ENCODE peak calls at places on chromosomes 1 and 21, in four cellular contexts. I, K, T and P are unnamed samples.

GRCh38 chr1:204132718-204133117 is 19.1 kb downstream of the ETNK2 start:
- DNase-seq in I (no peak), K (no peak), T (no peak), P (no peak)

GRCh38 chr1:14996133-14997050 is 157.2 kb upstream of the TMEM51 start:
- DNase-seq in I (no peak), K (no peak), T (peak; percentile 67), P (no peak)

GRCh38 chr1:204294371-204294770 is 65.4 kb downstream of the PLEKHA6 start:
- DNase-seq in I (peak; percentile 57), K (peak; percentile 84), T (no peak), P (peak; percentile 70)

GRCh38 chr1:220884109-220884980 is 5.1 kb downstream of the HLX start:
- DNase-seq in I (no peak), K (no peak), T (no peak), P (no peak)

GRCh38 chr1:214542275-214543199 is 8.9 kb downstream of the PTPN14 start:
- DNase-seq in I (no peak), K (no peak), T (no peak), P (no peak)

GRCh38 chr1:228735871-228736586 is 750 bp downstream of the RHOU start:
- DNase-seq in I (peak; percentile 67), K (no peak), T (peak; percentile 18), P (no peak)

GRCh38 chr1:12643079-12643478 is 806 bp upstream of the AADACL4 start:
- DNase-seq in I (no peak), K (no peak), T (no peak), P (no peak)

GRCh38 chr21:38993561-38993960 is 187.8 kb downstream of the ETS2 start:
- DNase-seq in I (peak; percentile 79), K (peak; percentile 68), T (peak; percentile 4), P (peak; percentile 75)

GRCh38 chr1:232009741-232010140 is 383.2 kb downstream of the DISC1 start:
- DNase-seq in I (no peak), K (no peak), T (no peak), P (no peak)

GRCh38 chr1:151919246-151919645 is 9.9 kb upstream of the THEM4 start:
- DNase-seq in I (no peak), K (no peak), T (no peak), P (no peak)

GRCh38 chr1:204484948-204485347 is 9.7 kb downstream of the PIK3C2B start:
- DNase-seq in I (no peak), K (no peak), T (no peak), P (no peak)

GRCh38 chr1:201626629-201627275 is 87.8 kb downstream of the NAV1 start:
- DNase-seq in I (no peak), K (no peak), T (no peak), P (no peak)

GRCh38 chr1:228158151-228158571 is 7.4 kb upstream of the IBA57 start:
- DNase-seq in I (no peak), K (no peak), T (no peak), P (no peak)

GRCh38 chr1:29597861-29598260 is 361.5 kb downstream of the PTPRU start:
- DNase-seq in I (no peak), K (no peak), T (no peak), P (no peak)

GRCh38 chr21:39397651-39398385 is 47.8 kb downstream of the LCA5L start:
- DNase-seq in I (no peak), K (no peak), T (no peak), P (no peak)

GRCh38 chr1:28886731-28887417 is 27.5 kb upstream of the EPB41 start:
- DNase-seq in I (peak; percentile 85), K (peak; percentile 18), T (peak; percentile 76), P (no peak)

GRCh38 chr21:32994305-32994704 is 31.4 kb upstream of the OLIG2 start:
- DNase-seq in I (no peak), K (no peak), T (no peak), P (peak; percentile 1)

GRCh38 chr1:184153731-184154130 is 102.2 kb downstream of the TSEN15 start:
- DNase-seq in I (no peak), K (no peak), T (no peak), P (no peak)

GRCh38 chr1:184156521-184157395 is 105.2 kb downstream of the TSEN15 start:
- DNase-seq in I (no peak), K (no peak), T (no peak), P (no peak)

GRCh38 chr1:184150776-184151531 is 99.4 kb downstream of the TSEN15 start:
- DNase-seq in I (no peak), K (no peak), T (no peak), P (peak; percentile 85)

GRCh38 chr1:184152502-184152901 is 101.0 kb downstream of the TSEN15 start:
- DNase-seq in I (no peak), K (no peak), T (no peak), P (peak; percentile 40)

GRCh38 chr1:184152944-184153343 is 101.4 kb downstream of the TSEN15 start:
- DNase-seq in I (no peak), K (no peak), T (no peak), P (no peak)
- H3K4me3 ChIP-seq in I (peak overlapping the region; percentile 27), K (peak overlapping the region; percentile 31), T (no peak overlapping the region), P (peak overlapping the region; percentile 3)

GRCh38 chr1:43238104-43238503 is 31.7 kb upstream of the TMEM125 start:
- DNase-seq in I (peak; percentile 35), K (peak; percentile 18), T (peak; percentile 54), P (peak; percentile 15)
- TF ChIP-seq CTCF in I (no peak), K (peak; percentile 74), T (peak; percentile 85), P (peak; percentile 75)

DNA sequence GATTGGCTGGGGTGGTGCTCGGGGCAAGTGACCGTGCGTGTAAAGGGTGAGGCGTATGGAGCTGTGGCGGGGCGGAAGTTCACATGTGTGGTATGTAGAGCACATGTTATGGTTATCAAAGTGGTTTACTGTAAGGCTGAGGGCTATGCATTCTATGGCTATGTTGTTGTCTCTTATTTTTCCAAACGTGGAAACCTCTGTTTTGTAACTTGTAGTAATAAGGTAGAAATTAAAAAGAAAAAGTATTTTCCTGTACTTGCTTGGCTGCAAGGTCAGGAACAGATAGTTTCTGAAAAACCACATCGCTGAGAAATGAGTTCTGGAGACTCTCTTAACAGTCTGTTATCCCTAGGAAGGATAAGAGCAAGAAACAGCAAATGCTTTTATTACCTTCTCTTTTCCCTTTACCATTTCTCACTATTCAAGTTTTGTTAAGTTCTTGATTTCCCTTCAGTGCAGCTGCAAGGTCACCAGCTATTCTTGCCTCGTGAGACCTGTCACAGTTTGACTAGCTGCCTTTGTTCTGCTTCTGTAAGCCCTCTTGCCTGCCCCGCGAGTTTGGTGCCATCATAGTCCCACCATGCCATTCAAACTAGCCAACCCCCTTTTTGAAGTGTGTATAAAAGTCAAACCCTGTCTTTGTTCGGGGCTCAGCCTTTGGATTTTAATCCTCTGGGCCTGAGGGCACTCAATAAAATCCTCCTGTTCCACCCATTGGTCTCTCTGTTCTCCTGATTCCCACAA is 9.5 kb downstream of the RNU1-2 start:
- DNase-seq in I (no peak), K (peak; percentile 88), T (peak; percentile 92), P (peak; percentile 57)
- H3K4me3 ChIP-seq in I (peak overlapping the region; percentile 55), K (peak overlapping the region; percentile 75), T (peak overlapping the region; percentile 21), P (peak overlapping the region; percentile 39)

GRCh38 chr1:41890841-41891311 is 27.8 kb downstream of the HIVEP3 start:
- DNase-seq in I (no peak), K (no peak), T (no peak), P (no peak)

GRCh38 chr1:41888756-41889155 is 30.0 kb downstream of the HIVEP3 start:
- DNase-seq in I (no peak), K (no peak), T (no peak), P (no peak)

GRCh38 chr1:41892211-41892840 is 26.4 kb downstream of the HIVEP3 start:
- DNase-seq in I (no peak), K (no peak), T (no peak), P (no peak)

GRCh38 chr1:41889506-41890414 is 29.0 kb downstream of the HIVEP3 start:
- DNase-seq in I (no peak), K (no peak), T (no peak), P (no peak)

GRCh38 chr1:41891403-41891896 is 27.3 kb downstream of the HIVEP3 start:
- DNase-seq in I (no peak), K (no peak), T (no peak), P (no peak)
- TF ChIP-seq CTCF in I (no peak), K (peak; percentile 33), T (no peak), P (no peak)

GRCh38 chr1:147388969-147389368 is 146.5 kb downstream of the CHD1L start:
- DNase-seq in I (no peak), K (no peak), T (no peak), P (no peak)
- H3K4me3 ChIP-seq in I (no peak overlapping the region), K (no peak overlapping the region), T (no peak overlapping the region), P (no peak overlapping the region)

DNA sequence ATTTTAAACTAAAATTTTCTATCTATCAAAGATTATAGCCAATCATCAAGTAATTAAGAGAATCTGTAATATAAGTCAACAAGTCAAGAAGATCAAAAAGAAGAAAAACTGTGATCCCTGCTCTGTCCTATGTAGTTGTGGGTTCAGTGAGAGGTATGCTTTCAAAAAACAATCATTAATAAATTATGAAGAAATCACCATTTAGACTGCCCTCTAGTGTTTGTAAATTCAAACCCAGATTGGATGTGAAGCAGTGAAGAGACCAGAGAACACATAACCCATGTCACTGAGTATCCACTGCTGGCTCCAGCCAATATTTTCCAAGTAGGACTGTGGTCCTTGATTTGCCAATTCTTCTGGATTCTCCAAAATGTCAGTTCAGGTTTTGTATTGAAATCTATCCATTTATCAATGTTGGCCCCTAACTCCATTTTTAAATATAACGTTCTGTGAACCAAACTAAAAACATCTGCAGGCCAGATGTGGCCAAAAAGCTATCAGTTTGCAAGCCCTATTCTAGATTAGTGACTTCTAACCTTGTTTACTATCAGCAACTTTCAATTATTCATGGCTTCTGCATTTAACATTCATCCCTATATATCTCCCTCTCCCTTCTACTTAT is 467.5 kb upstream of the CXADR start:
- DNase-seq in I (no peak), K (peak; percentile 4), T (no peak), P (peak; percentile 15)
- TF ChIP-seq CTCF in I (no peak), K (peak; percentile 60), T (no peak), P (peak; percentile 50)

GRCh38 chr1:156284762-156285161 is 637 bp downstream of the TMEM79 start:
- DNase-seq in I (no peak), K (no peak), T (no peak), P (no peak)
- H3K4me3 ChIP-seq in I (no peak overlapping the region), K (no peak overlapping the region), T (no peak overlapping the region), P (no peak overlapping the region)

DNA sequence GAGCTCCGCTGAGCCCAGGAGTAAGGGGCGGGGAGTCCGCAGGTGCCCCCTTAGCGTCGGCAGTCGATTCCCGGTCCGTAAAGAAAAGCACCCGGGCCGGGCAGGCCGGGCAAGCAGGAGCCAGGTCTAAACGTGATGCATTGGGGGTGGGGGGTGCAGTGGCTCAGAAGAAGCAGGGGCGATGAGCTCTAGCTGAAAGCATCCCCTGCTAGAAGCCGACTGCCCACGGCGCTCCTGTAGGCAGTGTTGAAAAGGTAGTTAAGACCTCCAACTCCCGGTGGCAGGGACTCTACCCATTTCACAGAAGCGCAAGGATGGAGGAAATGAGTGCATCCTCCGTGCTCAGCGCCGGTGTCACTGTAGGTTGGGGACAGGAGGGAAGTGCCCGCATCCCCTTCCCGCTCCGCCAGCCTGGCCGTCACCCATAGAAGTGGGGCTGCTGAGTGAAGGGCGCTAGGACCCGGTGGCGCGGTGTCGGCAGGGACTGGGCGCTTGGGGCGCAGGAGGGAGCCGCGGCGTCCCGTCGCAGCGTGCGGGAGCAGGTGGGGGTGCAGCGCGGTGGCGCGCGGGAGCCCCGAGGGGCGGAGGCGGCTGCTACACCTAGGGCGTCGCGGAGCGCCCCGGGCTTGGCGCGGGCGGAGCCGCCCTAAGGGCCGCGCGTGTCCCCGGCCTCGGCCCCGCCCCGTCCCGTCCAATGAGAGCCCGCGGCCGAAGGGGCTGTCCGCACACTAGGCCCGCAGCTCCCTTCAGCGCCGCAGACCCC is at the start of gene WNT2B:
- DNase-seq in I (peak; percentile 64), K (no peak), T (no peak), P (no peak)
- TF ChIP-seq CTCF in I (no peak), K (no peak), T (no peak), P (no peak)